ENCODE peak calls at places on chromosomes 12 and 14, in six cellular contexts. One of them, this sample, is unnamed.

GRCh38 chr12:64840129-64840528 is 15.7 kb downstream of the TBC1D30 start:
- DNase-seq in H1: no peak
- DNase-seq in trophoblast cell: no peak
- DNase-seq in IMR-90: no peak
- DNase-seq in H9: no peak
- DNase-seq in neuronal stem cell: no peak
- DNase-seq in this sample: no peak

GRCh38 chr12:14656846-14657245 is 39.6 kb downstream of the GUCY2C start:
- DNase-seq in neuronal stem cell: no peak
- DNase-seq in H9: peak
- DNase-seq in H1: no peak
- DNase-seq in trophoblast cell: no peak
- DNase-seq in IMR-90: no peak
- DNase-seq in this sample: no peak

GRCh38 chr12:27220988-27221345 is 23.1 kb upstream of the STK38L start:
- DNase-seq in IMR-90: no peak
- DNase-seq in H9: no peak
- DNase-seq in trophoblast cell: no peak
- DNase-seq in neuronal stem cell: no peak
- DNase-seq in H1: no peak
- DNase-seq in this sample: no peak

GRCh38 chr12:51889216-51890134 is 1.6 kb downstream of the ANKRD33 start:
- DNase-seq in IMR-90: no peak
- DNase-seq in trophoblast cell: no peak
- DNase-seq in neuronal stem cell: no peak
- DNase-seq in H9: peak
- DNase-seq in H1: no peak
- DNase-seq in this sample: no peak

GRCh38 chr12:110921262-110921661 is 883 bp upstream of the MYL2 start:
- DNase-seq in H9: no peak
- DNase-seq in H1: no peak
- DNase-seq in trophoblast cell: no peak
- DNase-seq in IMR-90: peak
- DNase-seq in neuronal stem cell: no peak
- DNase-seq in this sample: peak

GRCh38 chr12:94507455-94507854 is 47.8 kb upstream of the CEP83 start:
- DNase-seq in trophoblast cell: no peak
- DNase-seq in H1: no peak
- DNase-seq in neuronal stem cell: no peak
- DNase-seq in IMR-90: no peak
- DNase-seq in H9: no peak
- DNase-seq in this sample: no peak

GRCh38 chr12:121145221-121145620 is 12.5 kb downstream of the P2RX7 start:
- DNase-seq in IMR-90: peak
- DNase-seq in H9: no peak
- DNase-seq in H1: no peak
- DNase-seq in trophoblast cell: no peak
- DNase-seq in neuronal stem cell: no peak
- DNase-seq in this sample: peak

GRCh38 chr12:82524020-82524419 is 162.7 kb upstream of the TMTC2 start:
- DNase-seq in trophoblast cell: no peak
- DNase-seq in IMR-90: no peak
- DNase-seq in neuronal stem cell: no peak
- DNase-seq in H1: no peak
- DNase-seq in H9: no peak
- DNase-seq in this sample: no peak

GRCh38 chr12:15268927-15269552 is 47.8 kb upstream of the RERG start:
- DNase-seq in IMR-90: peak
- DNase-seq in trophoblast cell: peak
- DNase-seq in neuronal stem cell: peak
- DNase-seq in H9: peak
- DNase-seq in H1: no peak
- DNase-seq in this sample: peak

GRCh38 chr12:43882578-43883178 is 46.8 kb downstream of the TMEM117 start:
- DNase-seq in neuronal stem cell: peak
- DNase-seq in trophoblast cell: peak
- DNase-seq in IMR-90: peak
- DNase-seq in H1: no peak
- DNase-seq in H9: no peak
- DNase-seq in this sample: peak

DNA sequence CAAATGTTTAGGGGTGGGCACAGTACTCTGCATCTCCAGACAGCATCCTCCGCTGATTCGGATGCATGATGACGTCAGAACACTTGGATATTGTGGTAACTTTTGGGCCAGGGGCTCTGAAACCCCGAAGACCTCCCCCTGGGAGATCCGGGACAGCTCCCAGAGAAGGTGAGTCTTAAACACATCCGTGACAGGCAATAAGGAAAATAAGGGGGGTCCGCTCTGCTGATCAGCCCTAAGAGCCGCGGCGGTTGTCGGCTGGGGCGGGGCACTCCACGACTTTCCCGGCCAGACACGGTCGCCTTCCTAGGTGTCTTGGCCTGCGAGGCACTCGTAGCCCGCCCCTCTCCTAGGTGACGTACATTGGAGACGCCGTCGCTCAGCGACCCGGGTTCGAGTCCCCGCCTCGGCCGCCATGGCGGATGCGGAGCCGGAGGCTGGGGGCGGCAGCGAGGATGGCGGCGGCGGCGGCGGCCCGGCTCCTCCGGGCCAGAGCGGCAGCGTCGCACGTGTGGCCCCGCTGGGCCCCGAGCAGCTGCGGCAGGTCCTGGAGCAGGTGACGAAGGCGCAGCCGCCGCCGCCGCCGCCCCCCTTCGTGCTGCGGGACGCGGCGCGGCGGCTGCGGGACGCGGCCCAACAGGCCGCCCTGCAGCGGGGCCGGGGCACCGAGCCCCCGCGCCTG is at the start of gene ZNF839:
- DNase-seq in H1: peak
- DNase-seq in trophoblast cell: peak
- DNase-seq in neuronal stem cell: peak
- DNase-seq in H9: peak
- DNase-seq in IMR-90: peak
- DNase-seq in this sample: peak
- H2AK5ac ChIP-seq in H1: no peak
- H2AK5ac ChIP-seq in trophoblast cell: peak
- H2AK5ac ChIP-seq in neuronal stem cell: peak
- H2AK5ac ChIP-seq in H9: no peak
- H2AK5ac ChIP-seq in IMR-90: peak
- H2AK5ac ChIP-seq in this sample: peak

GRCh38 chr14:104509673-104510072 is 69.9 kb upstream of the C14orf180 start:
- DNase-seq in IMR-90: no peak
- DNase-seq in H9: peak
- DNase-seq in neuronal stem cell: no peak
- DNase-seq in trophoblast cell: no peak
- DNase-seq in H1: no peak
- DNase-seq in this sample: no peak

GRCh38 chr14:104505085-104506074 is 74.2 kb upstream of the C14orf180 start:
- DNase-seq in H9: peak
- DNase-seq in H1: no peak
- DNase-seq in trophoblast cell: no peak
- DNase-seq in IMR-90: no peak
- DNase-seq in neuronal stem cell: no peak
- DNase-seq in this sample: no peak

GRCh38 chr14:104510216-104510615 is 69.3 kb upstream of the C14orf180 start:
- DNase-seq in trophoblast cell: no peak
- DNase-seq in H9: no peak
- DNase-seq in IMR-90: no peak
- DNase-seq in H1: no peak
- DNase-seq in neuronal stem cell: no peak
- DNase-seq in this sample: no peak

GRCh38 chr14:104506461-104507253 is 72.9 kb upstream of the C14orf180 start:
- DNase-seq in trophoblast cell: no peak
- DNase-seq in neuronal stem cell: no peak
- DNase-seq in IMR-90: no peak
- DNase-seq in H9: peak
- DNase-seq in H1: no peak
- DNase-seq in this sample: no peak

DNA sequence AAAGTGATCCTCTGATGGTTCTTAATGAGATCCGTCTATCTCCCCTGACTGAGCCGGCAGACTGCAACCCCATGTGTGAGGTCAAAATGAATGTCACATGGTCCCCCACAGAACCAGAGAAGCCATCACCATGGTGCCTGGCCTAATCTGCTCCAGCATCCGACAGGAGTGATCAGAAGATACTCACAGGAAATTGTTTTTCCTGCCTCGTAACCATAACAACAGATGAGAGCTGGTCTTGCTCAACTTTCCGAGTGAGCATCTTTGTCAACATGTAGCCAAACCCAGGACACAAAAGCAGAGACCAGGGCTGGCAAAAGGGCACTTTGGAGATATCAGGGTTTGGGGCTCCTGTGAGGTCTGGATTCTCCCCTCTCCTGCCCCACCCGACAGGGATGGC is 72.1 kb upstream of the C14orf180 start:
- DNase-seq in H1: no peak
- DNase-seq in neuronal stem cell: no peak
- DNase-seq in IMR-90: no peak
- DNase-seq in H9: no peak
- DNase-seq in trophoblast cell: no peak
- DNase-seq in this sample: no peak
- H3K4ac ChIP-seq in H1: no peak
- H3K4ac ChIP-seq in neuronal stem cell: no peak
- H3K4ac ChIP-seq in IMR-90: no peak
- H3K4ac ChIP-seq in H9: no peak
- H3K4ac ChIP-seq in trophoblast cell: no peak
- H3K4ac ChIP-seq in this sample: no peak

GRCh38 chr14:30883508-30884294 is 9.3 kb downstream of the COCH start:
- DNase-seq in H1: no peak
- DNase-seq in trophoblast cell: no peak
- DNase-seq in neuronal stem cell: no peak
- DNase-seq in IMR-90: peak
- DNase-seq in H9: no peak
- DNase-seq in this sample: peak
- H3K14ac ChIP-seq in H1: no peak
- H3K14ac ChIP-seq in trophoblast cell: no peak
- H3K14ac ChIP-seq in neuronal stem cell: no peak
- H3K14ac ChIP-seq in IMR-90: no peak
- H3K14ac ChIP-seq in H9: no peak
- H3K14ac ChIP-seq in this sample: no peak

GRCh38 chr12:56103066-56103711 is 1.2 kb upstream of the PA2G4 start:
- DNase-seq in trophoblast cell: no peak
- DNase-seq in neuronal stem cell: no peak
- DNase-seq in IMR-90: no peak
- DNase-seq in H1: no peak
- DNase-seq in H9: no peak
- DNase-seq in this sample: no peak

GRCh38 chr12:56103823-56104108 is 593 bp upstream of the PA2G4 start:
- DNase-seq in IMR-90: no peak
- DNase-seq in trophoblast cell: no peak
- DNase-seq in H9: no peak
- DNase-seq in H1: no peak
- DNase-seq in neuronal stem cell: no peak
- DNase-seq in this sample: no peak

GRCh38 chr12:56105503-56105902 is 1.1 kb downstream of the PA2G4 start:
- DNase-seq in H9: no peak
- DNase-seq in trophoblast cell: no peak
- DNase-seq in H1: no peak
- DNase-seq in IMR-90: no peak
- DNase-seq in neuronal stem cell: no peak
- DNase-seq in this sample: no peak

GRCh38 chr12:56104109-56104814 is at the start of gene PA2G4:
- DNase-seq in trophoblast cell: peak
- DNase-seq in IMR-90: peak
- DNase-seq in H9: peak
- DNase-seq in H1: peak
- DNase-seq in neuronal stem cell: peak
- DNase-seq in this sample: peak

GRCh38 chr12:56104815-56105476 is 587 bp downstream of the PA2G4 start:
- DNase-seq in neuronal stem cell: no peak
- DNase-seq in H9: no peak
- DNase-seq in IMR-90: no peak
- DNase-seq in H1: no peak
- DNase-seq in trophoblast cell: no peak
- DNase-seq in this sample: peak
- H2AK5ac ChIP-seq in neuronal stem cell: peak
- H2AK5ac ChIP-seq in H9: no peak
- H2AK5ac ChIP-seq in IMR-90: peak
- H2AK5ac ChIP-seq in H1: no peak
- H2AK5ac ChIP-seq in trophoblast cell: peak
- H2AK5ac ChIP-seq in this sample: no peak

GRCh38 chr12:66398931-66399625 is 96.8 kb downstream of the HELB start:
- DNase-seq in trophoblast cell: no peak
- DNase-seq in IMR-90: peak
- DNase-seq in H9: no peak
- DNase-seq in neuronal stem cell: no peak
- DNase-seq in H1: no peak
- DNase-seq in this sample: peak

GRCh38 chr12:66397574-66397973 is 95.3 kb downstream of the HELB start:
- DNase-seq in H9: no peak
- DNase-seq in neuronal stem cell: no peak
- DNase-seq in trophoblast cell: no peak
- DNase-seq in H1: no peak
- DNase-seq in IMR-90: peak
- DNase-seq in this sample: no peak

GRCh38 chr12:66388512-66388911 is 86.2 kb downstream of the HELB start:
- DNase-seq in IMR-90: no peak
- DNase-seq in trophoblast cell: no peak
- DNase-seq in neuronal stem cell: no peak
- DNase-seq in H1: no peak
- DNase-seq in H9: no peak
- DNase-seq in this sample: no peak

GRCh38 chr12:66399626-66399931 is 97.3 kb downstream of the HELB start:
- DNase-seq in neuronal stem cell: no peak
- DNase-seq in H1: no peak
- DNase-seq in trophoblast cell: no peak
- DNase-seq in H9: no peak
- DNase-seq in IMR-90: no peak
- DNase-seq in this sample: no peak

DNA sequence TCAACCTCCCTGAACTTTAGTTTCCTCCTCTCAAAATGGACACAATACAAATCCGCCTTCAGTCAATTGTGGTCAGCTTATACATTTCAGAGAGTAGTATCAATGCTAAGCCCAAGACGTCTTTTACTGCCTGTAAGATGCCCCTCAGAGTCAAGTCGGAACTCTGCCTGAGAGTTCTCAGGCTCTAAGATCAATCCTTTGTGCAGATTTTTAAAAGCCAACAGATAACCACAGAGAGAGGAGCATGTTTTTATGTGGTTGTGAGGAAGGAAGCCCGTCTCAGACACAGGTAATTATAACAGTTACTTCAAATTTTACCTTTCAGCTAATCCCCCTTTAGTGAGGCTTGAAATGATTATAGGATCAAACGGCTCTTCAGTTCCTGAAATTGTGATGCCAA is 91.6 kb downstream of the HELB start:
- DNase-seq in trophoblast cell: no peak
- DNase-seq in H1: no peak
- DNase-seq in H9: no peak
- DNase-seq in IMR-90: no peak
- DNase-seq in neuronal stem cell: no peak
- DNase-seq in this sample: no peak
- H3K4ac ChIP-seq in trophoblast cell: no peak
- H3K4ac ChIP-seq in H1: no peak
- H3K4ac ChIP-seq in H9: no peak
- H3K4ac ChIP-seq in IMR-90: no peak
- H3K4ac ChIP-seq in neuronal stem cell: no peak
- H3K4ac ChIP-seq in this sample: no peak

This sample was measured in mesenchymal stem cell.